ENCODE peak calls at places on chromosome 13, in ten cellular contexts. F is left ventricle myocardium inferior, A is esophagus squamous epithelium, W is stomach, I is AG10803, Q is lower leg skin, L is breast epithelium, R is heart left ventricle, G is IMR-90, Y is cardiac muscle cell. D is an unnamed sample.

GRCh38 chr13:45257638-45258338 is 56.9 kb upstream of the KCTD4 start:
- DNase-seq in G (peak), Y (no peak), R (no peak), F (no peak), Q (no peak), W (no peak), I (peak), A (no peak), L (no peak), D (no peak)

GRCh38 chr13:112012004-112012704 is 54.8 kb upstream of the SOX1 start:
- DNase-seq in W (peak), R (no peak), A (no peak), Y (no peak), L (no peak), I (no peak), Q (no peak), F (no peak), G (no peak), D (no peak)

GRCh38 chr13:113586661-113587479 is 2.3 kb downstream of the TFDP1 start:
- DNase-seq in L (peak), A (no peak), F (no peak), I (no peak), G (no peak), Q (no peak), Y (no peak), R (no peak), W (peak), D (no peak)

GRCh38 chr13:66958611-66959010 is 271.5 kb downstream of the PCDH9 start:
- DNase-seq in F (no peak), I (no peak), W (no peak), A (no peak), L (no peak), Y (no peak), G (no peak), Q (no peak), R (no peak), D (no peak)

GRCh38 chr13:76361868-76362267 is 524.3 kb downstream of the KCTD12 start:
- DNase-seq in R (no peak), I (no peak), F (no peak), A (no peak), G (no peak), L (no peak), Q (no peak), W (no peak), Y (peak), D (no peak)

GRCh38 chr13:51260154-51260553 is 38.0 kb downstream of the FAM124A start:
- DNase-seq in Y (no peak), L (no peak), A (no peak), F (no peak), G (no peak), I (no peak), R (no peak), Q (no peak), W (no peak), D (no peak)

GRCh38 chr13:50126378-50127016 is 111.3 kb downstream of the KCNRG start:
- DNase-seq in Q (no peak), I (peak), R (no peak), L (no peak), A (no peak), G (peak), Y (peak), F (no peak), W (no peak), D (peak)

GRCh38 chr13:65789815-65790214 is 1440.3 kb downstream of the PCDH9 start:
- DNase-seq in F (no peak), W (no peak), Q (no peak), R (no peak), G (peak), A (no peak), Y (no peak), I (peak), L (no peak), D (peak)

GRCh38 chr13:73266640-73267180 is 207.9 kb downstream of the KLF5 start:
- DNase-seq in F (no peak), Y (no peak), G (no peak), Q (no peak), I (no peak), L (no peak), A (no peak), W (no peak), R (no peak), D (no peak)

GRCh38 chr13:24282256-24282655 is 27.1 kb upstream of the C1QTNF9 start:
- DNase-seq in G (no peak), R (no peak), Q (no peak), W (peak), F (no peak), A (no peak), L (no peak), Y (peak), I (no peak), D (no peak)

GRCh38 chr13:42039946-42040729 is 8.3 kb upstream of the DGKH start:
- DNase-seq in A (peak), R (peak), W (peak), F (peak), I (peak), Q (peak), L (peak), G (peak), Y (peak), D (peak)

GRCh38 chr13:32911506-32911905 is 104.7 kb upstream of the KL start:
- DNase-seq in G (peak), A (no peak), Q (no peak), F (no peak), R (no peak), I (peak), Y (peak), W (no peak), L (no peak), D (peak)

GRCh38 chr13:49545661-49546060 is 39.7 kb downstream of the RCBTB1 start:
- DNase-seq in G (no peak), R (no peak), L (no peak), F (no peak), Y (no peak), Q (no peak), I (no peak), W (no peak), A (no peak), D (no peak)

GRCh38 chr13:40666905-40667621 is 622 bp upstream of the FOXO1 start:
- DNase-seq in A (peak), G (no peak), W (peak), R (peak), Q (peak), F (peak), Y (peak), I (no peak), L (no peak), D (no peak)

GRCh38 chr13:45681101-45681500 is 21.0 kb upstream of the CBY2 start:
- DNase-seq in Y (no peak), W (no peak), G (no peak), L (no peak), F (no peak), A (no peak), I (peak), R (no peak), Q (no peak), D (no peak)

GRCh38 chr13:60572003-60572792 is 175.2 kb downstream of the TDRD3 start:
- DNase-seq in R (no peak), W (no peak), F (no peak), Y (no peak), I (peak), Q (no peak), L (no peak), A (no peak), G (peak), D (peak)

GRCh38 chr13:75461314-75461713 is 20.7 kb downstream of the TBC1D4 start:
- DNase-seq in G (peak), R (no peak), L (no peak), A (no peak), Y (no peak), Q (no peak), I (no peak), F (no peak), W (no peak), D (no peak)

GRCh38 chr13:74201530-74201929 is 67.3 kb upstream of the KLF12 start:
- DNase-seq in L (no peak), Q (no peak), Y (no peak), A (no peak), F (no peak), I (peak), W (no peak), G (no peak), R (no peak), D (no peak)

GRCh38 chr13:32448224-32448623 is 20.3 kb upstream of the N4BP2L1 start:
- DNase-seq in R (no peak), G (no peak), I (no peak), Q (no peak), Y (no peak), L (no peak), F (no peak), A (no peak), W (no peak), D (no peak)

GRCh38 chr13:112893570-112894422 is 75.2 kb upstream of the MCF2L start:
- DNase-seq in G (peak), I (no peak), F (no peak), Y (peak), W (peak), R (no peak), A (no peak), Q (no peak), L (no peak), D (peak)

GRCh38 chr13:83019986-83020385 is 862.3 kb downstream of the SLITRK1 start:
- DNase-seq in Y (no peak), F (no peak), G (no peak), W (no peak), I (peak), L (no peak), A (no peak), R (no peak), Q (no peak), D (no peak)

GRCh38 chr13:112696001-112696868 is 6.4 kb downstream of the ATP11A start:
- DNase-seq in I (no peak), R (no peak), G (no peak), A (no peak), Q (no peak), L (peak), F (no peak), W (peak), Y (no peak), D (no peak)

GRCh38 chr13:64078480-64078936 is 2662.9 kb upstream of the PCDH20 start:
- DNase-seq in G (no peak), F (no peak), Q (no peak), I (no peak), L (no peak), W (no peak), Y (no peak), A (no peak), R (no peak), D (no peak)

GRCh38 chr13:113121928-113122420 is 625 bp upstream of the F10 start:
- DNase-seq in F (no peak), A (no peak), L (peak), I (no peak), Y (no peak), W (no peak), Q (no peak), R (peak), G (no peak), D (no peak)

GRCh38 chr13:44153536-44153935 is 220.1 kb upstream of the SERP2 start:
- DNase-seq in I (no peak), W (no peak), F (no peak), R (no peak), G (no peak), L (no peak), Y (no peak), A (no peak), Q (no peak), D (no peak)
- H3K4me3 ChIP-seq in I (no peak), W (no peak), F (no peak), R (no peak), G (no peak), L (no peak), Y (no peak), A (no peak), Q (no peak), D (no peak)

GRCh38 chr13:87677043-87677333 is 5.8 kb downstream of the SLITRK5 start:
- DNase-seq in W (no peak), Y (no peak), G (no peak), Q (no peak), I (no peak), R (no peak), A (no peak), F (no peak), L (no peak), D (no peak)

GRCh38 chr13:87678353-87678752 is 7.2 kb downstream of the SLITRK5 start:
- DNase-seq in F (no peak), Y (no peak), R (no peak), Q (no peak), A (no peak), L (no peak), I (no peak), W (no peak), G (no peak), D (no peak)

GRCh38 chr13:87677334-87678234 is 6.4 kb downstream of the SLITRK5 start:
- DNase-seq in F (no peak), G (no peak), A (no peak), L (peak), Q (no peak), Y (peak), R (no peak), W (no peak), I (no peak), D (no peak)

GRCh38 chr13:87676254-87677042 is 5.3 kb downstream of the SLITRK5 start:
- DNase-seq in I (no peak), W (no peak), A (no peak), Q (no peak), F (no peak), Y (no peak), L (no peak), R (no peak), G (no peak), D (no peak)

DNA sequence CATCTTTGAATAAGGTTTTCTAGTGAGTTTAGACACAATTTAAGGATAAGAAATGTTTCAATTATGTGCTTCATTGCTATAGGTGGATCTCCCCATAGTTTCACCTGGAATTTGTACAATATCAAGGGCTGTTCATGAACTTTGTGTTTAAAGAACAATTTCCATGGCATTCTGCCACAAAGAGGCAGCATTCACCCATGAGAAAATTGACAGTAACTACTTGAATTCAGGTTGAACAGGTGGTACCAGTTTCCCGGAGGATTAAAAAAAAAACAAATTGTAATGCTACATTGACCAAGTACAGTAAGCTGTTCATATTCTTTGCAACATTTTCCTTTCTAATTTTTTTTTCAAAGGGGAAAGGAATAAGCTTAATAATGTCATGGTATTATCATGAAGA is 9.1 kb downstream of the SLITRK5 start:
- DNase-seq in W (no peak), Y (no peak), A (no peak), Q (no peak), L (no peak), I (no peak), R (no peak), F (no peak), G (no peak), D (no peak)
- TF ChIP-seq CTCF in W (no peak), Y (no peak), A (peak), Q (no peak), L (no peak), I (no peak), R (no peak), F (no peak), G (no peak), D (no peak)

GRCh38 chr13:91313103-91313502 is 34.4 kb upstream of the MIR17HG start:
- DNase-seq in F (no peak), W (no peak), R (no peak), I (peak), Y (peak), A (no peak), Q (no peak), G (peak), L (no peak), D (peak)
- H3K4me3 ChIP-seq in F (no peak), W (no peak), R (no peak), I (no peak), Y (no peak), A (no peak), Q (no peak), G (no peak), L (no peak), D (no peak)

DNA sequence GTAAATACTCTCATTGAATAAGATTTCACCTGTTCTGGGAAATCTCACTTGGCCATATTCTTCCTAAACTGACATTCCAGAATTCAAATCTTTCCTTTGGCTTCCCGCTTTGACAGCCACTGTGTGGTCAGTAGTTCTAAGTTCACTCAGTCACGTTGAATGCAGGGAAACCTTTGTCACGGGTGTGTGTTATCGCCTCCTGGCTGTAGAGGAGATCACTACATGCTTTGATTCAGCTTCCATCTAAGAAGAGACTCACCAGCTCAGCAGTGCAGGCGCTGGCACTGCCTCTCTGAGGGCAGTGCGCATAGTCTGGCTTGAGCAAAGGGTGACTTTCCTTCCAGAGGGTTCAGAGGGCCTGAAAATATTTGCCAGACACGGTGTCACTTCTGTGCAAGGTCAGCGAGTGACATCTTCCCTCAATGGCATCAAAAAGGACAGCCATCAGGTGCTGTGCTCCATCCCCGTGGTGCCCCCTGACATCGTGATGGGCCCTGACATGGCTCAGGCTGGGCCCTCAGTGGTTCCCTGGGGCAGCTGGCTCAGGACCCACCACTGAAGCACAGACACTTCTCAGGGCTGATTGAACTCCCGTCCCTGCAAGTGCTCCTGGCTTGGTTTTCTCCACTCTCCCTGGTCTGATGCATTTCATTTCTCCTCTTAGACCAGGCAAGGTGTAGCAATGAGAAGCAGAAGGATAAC is 635.4 kb upstream of the ARGLU1 start:
- DNase-seq in Y (peak), W (no peak), A (no peak), F (no peak), R (no peak), L (no peak), G (no peak), Q (no peak), I (peak), D (peak)
- TF ChIP-seq CTCF in Y (peak), W (peak), A (no peak), F (peak), R (peak), L (no peak), G (no peak), Q (no peak), I (peak), D (peak)

DNA sequence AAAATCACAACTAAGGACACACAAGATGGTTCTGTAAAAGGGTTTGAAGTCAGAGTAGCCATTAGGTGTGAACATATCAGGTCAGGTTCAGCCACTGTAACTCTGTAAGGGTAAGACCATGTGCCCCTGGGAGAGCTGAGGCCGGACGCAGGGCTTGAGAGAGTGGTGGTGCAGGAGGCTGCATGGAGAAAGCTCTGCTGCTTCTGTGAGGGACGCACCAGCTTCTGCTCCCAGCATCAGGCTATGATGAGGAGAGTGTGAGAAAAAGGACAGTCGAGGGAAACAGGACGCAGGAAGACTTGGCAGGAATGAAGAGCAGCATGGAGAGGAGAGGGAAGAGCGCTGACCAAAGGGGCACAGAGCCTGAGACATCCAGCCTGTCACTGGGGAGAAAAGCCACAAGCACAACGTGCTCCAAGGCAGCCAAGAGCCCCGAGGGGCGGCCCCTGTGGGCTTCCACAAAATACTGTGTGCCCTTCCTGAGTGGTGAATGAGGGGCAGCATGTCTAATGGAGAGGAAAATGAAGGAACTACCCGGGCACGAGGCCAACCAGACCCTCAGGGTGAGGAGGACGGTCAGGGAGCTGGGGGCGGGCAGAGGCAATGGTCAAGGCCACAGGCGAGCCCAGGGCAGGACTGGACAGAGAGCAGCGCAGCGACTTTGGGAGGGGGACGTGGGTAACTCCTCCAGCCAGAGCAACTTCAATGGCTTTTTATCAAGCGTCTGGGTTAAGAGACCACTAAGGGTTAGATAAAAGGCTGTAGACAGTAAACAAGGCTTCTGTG is 107.7 kb downstream of the COL4A1 start:
- DNase-seq in A (no peak), R (no peak), G (no peak), W (no peak), L (no peak), I (no peak), Q (no peak), F (no peak), Y (no peak), D (no peak)
- H3K4me3 ChIP-seq in A (no peak), R (no peak), G (no peak), W (no peak), L (no peak), I (no peak), Q (no peak), F (no peak), Y (no peak), D (no peak)

GRCh38 chr13:103046676-103047075 is 19.5 kb downstream of the SLC10A2 start:
- DNase-seq in L (no peak), G (no peak), Y (no peak), W (no peak), A (no peak), Q (no peak), F (no peak), I (no peak), R (no peak), D (no peak)
- TF ChIP-seq CTCF in L (no peak), G (no peak), Y (no peak), W (no peak), A (no peak), Q (no peak), F (no peak), I (no peak), R (no peak), D (no peak)

GRCh38 chr13:110329258-110329657 is 22.2 kb downstream of the COL4A2 start:
- DNase-seq in W (no peak), A (no peak), G (no peak), L (no peak), F (no peak), Q (no peak), R (no peak), I (no peak), Y (no peak), D (no peak)

GRCh38 chr13:110330491-110331001 is 23.5 kb downstream of the COL4A2 start:
- DNase-seq in L (no peak), R (no peak), F (no peak), Y (no peak), G (peak), I (peak), A (no peak), W (no peak), Q (no peak), D (no peak)

GRCh38 chr13:110329798-110330461 is 22.8 kb downstream of the COL4A2 start:
- DNase-seq in A (no peak), F (no peak), G (peak), Q (no peak), L (no peak), R (no peak), W (no peak), Y (no peak), I (no peak), D (peak)

GRCh38 chr13:110332750-110333149 is 25.7 kb downstream of the COL4A2 start:
- DNase-seq in Q (no peak), L (no peak), A (no peak), W (no peak), G (peak), I (no peak), R (no peak), Y (no peak), F (no peak), D (no peak)

GRCh38 chr13:110331362-110331761 is 24.3 kb downstream of the COL4A2 start:
- DNase-seq in Y (no peak), W (no peak), G (peak), F (no peak), R (no peak), A (no peak), I (peak), L (peak), Q (no peak), D (no peak)
- H3K4me3 ChIP-seq in Y (no peak), W (no peak), G (no peak), F (no peak), R (no peak), A (no peak), I (no peak), L (no peak), Q (no peak), D (no peak)